ENCODE peak calls at places on chromosomes 3 and 15, in ten cellular contexts. T, P, D, M, N, A, V, H, R and L are unnamed samples.

GRCh38 chr3:53796161-53796560 is 50.1 kb downstream of the CHDH start:
- DNase-seq in N (no peak), R (no peak), V (no peak), A (peak), D (no peak), P (no peak), T (no peak), M (no peak), H (no peak), L (no peak)

GRCh38 chr15:59918994-59919951 is 84.8 kb upstream of the FOXB1 start:
- DNase-seq in T (no peak), A (peak), V (no peak), N (peak), D (peak), P (peak), M (no peak), R (peak), H (peak), L (peak)

GRCh38 chr3:43175541-43175940 is 69.7 kb upstream of the POMGNT2 start:
- DNase-seq in A (no peak), T (no peak), N (no peak), V (no peak), H (no peak), D (no peak), R (no peak), M (no peak), P (no peak), L (no peak)

GRCh38 chr15:36544518-36545383 is 34.7 kb upstream of the CDIN1 start:
- DNase-seq in N (no peak), P (no peak), D (no peak), R (no peak), H (no peak), M (no peak), V (no peak), A (peak), T (no peak), L (no peak)

GRCh38 chr15:78508272-78508671 is 895 bp downstream of the HYKK start:
- DNase-seq in T (no peak), V (no peak), R (no peak), H (no peak), P (no peak), M (no peak), D (no peak), A (no peak), N (no peak), L (no peak)

GRCh38 chr3:153166206-153166605 is 4.2 kb downstream of the RAP2B start:
- DNase-seq in P (no peak), R (peak), V (no peak), H (no peak), A (peak), M (no peak), T (peak), N (no peak), D (no peak), L (peak)

GRCh38 chr3:64141476-64141875 is 83.8 kb downstream of the PRICKLE2 start:
- DNase-seq in M (no peak), A (peak), T (no peak), P (no peak), D (peak), R (no peak), N (no peak), V (no peak), H (no peak), L (no peak)

GRCh38 chr3:185330238-185330637 is 32.7 kb upstream of the MAP3K13 start:
- DNase-seq in A (no peak), T (no peak), H (no peak), D (no peak), M (no peak), V (no peak), N (no peak), P (no peak), R (no peak), L (no peak)

GRCh38 chr3:172305552-172305951 is 142.7 kb downstream of the GHSR start:
- DNase-seq in P (no peak), M (no peak), V (no peak), N (no peak), D (peak), H (no peak), T (no peak), A (peak), R (peak), L (peak)

GRCh38 chr15:44028349-44028748 is 166.7 kb downstream of the FRMD5 start:
- DNase-seq in D (no peak), V (no peak), M (no peak), N (no peak), A (no peak), H (no peak), T (no peak), R (peak), P (peak), L (peak)

GRCh38 chr3:126124148-126124868 is 40.4 kb upstream of the SLC41A3 start:
- DNase-seq in P (no peak), D (no peak), A (no peak), V (no peak), N (no peak), M (no peak), T (no peak), R (no peak), H (no peak), L (no peak)

GRCh38 chr15:57218826-57219576 is 157.3 kb upstream of the CGNL1 start:
- DNase-seq in D (peak), P (no peak), H (no peak), T (no peak), A (peak), N (no peak), M (no peak), V (no peak), R (peak), L (peak)

GRCh38 chr3:176807938-176808337 is 389.3 kb downstream of the TBL1XR1 start:
- DNase-seq in P (no peak), R (no peak), M (no peak), N (no peak), A (no peak), V (no peak), H (no peak), T (no peak), D (no peak), L (no peak)

GRCh38 chr3:193598202-193598601 is 5.2 kb downstream of the OPA1 start:
- DNase-seq in N (no peak), R (no peak), A (no peak), P (no peak), H (no peak), M (no peak), V (no peak), D (no peak), T (no peak), L (no peak)